ENCODE peak calls at places on chromosomes 13 and 19, in five cellular contexts. E is neuronal stem cell, Q is IMR-90, Y is H9, D is H1. K is an unnamed sample.
A peak's percentile ranks its signal among the peaks of the same experiment; 100 is the strongest.

GRCh38 chr13:48562296-48563066 is 29.6 kb upstream of the RCBTB2 start:
- DNase-seq in E (no peak), D (no peak), Q (no peak), Y (no peak), K (no peak)

GRCh38 chr19:37078717-37079032 is 442 bp downstream of the ZNF420 start:
- DNase-seq in E (no peak), Y (no peak), Q (no peak), D (no peak), K (no peak)

GRCh38 chr19:3467437-3468198 is 12.7 kb downstream of the SMIM24 start:
- DNase-seq in Y (no peak), Q (no peak), E (no peak), D (no peak), K (no peak)

GRCh38 chr19:39211731-39212376 is 7.8 kb upstream of the SYCN start:
- DNase-seq in Q (no peak), E (no peak), Y (no peak), D (no peak), K (no peak)

GRCh38 chr19:13841339-13842293 is 35.3 kb upstream of the NANOS3 start:
- DNase-seq in E (no peak), Q (no peak), Y (peak; percentile 32), D (no peak), K (peak; percentile 73)

GRCh38 chr19:5194641-5195040 is 146.0 kb downstream of the PTPRS start:
- DNase-seq in E (no peak), D (no peak), Y (no peak), Q (no peak), K (no peak)

GRCh38 chr19:16594131-16594586 is 21.9 kb upstream of the SLC35E1 start:
- DNase-seq in Y (no peak), Q (no peak), E (no peak), D (no peak), K (no peak)

GRCh38 chr19:41619018-41619571 is 7.8 kb downstream of the CEACAM4 start:
- DNase-seq in Y (peak; percentile 18), Q (no peak), E (no peak), D (no peak), K (no peak)

GRCh38 chr19:4369109-4369887 is 25.9 kb downstream of the MPND start:
- DNase-seq in E (no peak), Q (no peak), Y (peak; percentile 62), D (peak; percentile 55), K (no peak)

GRCh38 chr13:34358811-34359513 is 541.0 kb downstream of the RFC3 start:
- DNase-seq in Y (no peak), Q (peak; percentile 72), D (no peak), E (no peak), K (peak; percentile 93)

GRCh38 chr13:52001120-52001731 is 10.0 kb downstream of the ATP7B start:
- DNase-seq in E (no peak), D (no peak), Q (peak; percentile 49), Y (no peak), K (peak; percentile 48)

GRCh38 chr13:67156718-67157049 is 73.5 kb downstream of the PCDH9 start:
- DNase-seq in D (peak; percentile 42), Y (peak; percentile 31), Q (no peak), E (no peak), K (no peak)

GRCh38 chr13:44160549-44161278 is 212.9 kb upstream of the SERP2 start:
- DNase-seq in Q (peak; percentile 15), D (no peak), Y (no peak), E (no peak), K (no peak)

GRCh38 chr19:23673132-23673531 is 13.9 kb downstream of the ZNF675 start:
- DNase-seq in Y (no peak), Q (no peak), E (no peak), D (no peak), K (no peak)

GRCh38 chr19:51808333-51808986 is 13.5 kb downstream of the FPR3 start:
- DNase-seq in D (no peak), Q (no peak), E (no peak), Y (no peak), K (no peak)

GRCh38 chr19:51809787-51810186 is 14.8 kb downstream of the FPR3 start:
- DNase-seq in Y (no peak), Q (no peak), E (no peak), D (no peak), K (no peak)

GRCh38 chr19:51810228-51810627 is 15.3 kb downstream of the FPR3 start:
- DNase-seq in D (no peak), Q (no peak), Y (no peak), E (no peak), K (no peak)

GRCh38 chr19:51807111-51807701 is 12.2 kb downstream of the FPR3 start:
- DNase-seq in E (no peak), Q (no peak), Y (peak; percentile 28), D (peak; percentile 42), K (no peak)

GRCh38 chr19:51807925-51808324 is 13.0 kb downstream of the FPR3 start:
- DNase-seq in D (no peak), E (no peak), Q (no peak), Y (no peak), K (no peak)
- H3K23ac ChIP-seq in D (no peak overlapping the region), E (no peak overlapping the region), Q (no peak overlapping the region), Y (no peak overlapping the region), K (no peak overlapping the region)

DNA sequence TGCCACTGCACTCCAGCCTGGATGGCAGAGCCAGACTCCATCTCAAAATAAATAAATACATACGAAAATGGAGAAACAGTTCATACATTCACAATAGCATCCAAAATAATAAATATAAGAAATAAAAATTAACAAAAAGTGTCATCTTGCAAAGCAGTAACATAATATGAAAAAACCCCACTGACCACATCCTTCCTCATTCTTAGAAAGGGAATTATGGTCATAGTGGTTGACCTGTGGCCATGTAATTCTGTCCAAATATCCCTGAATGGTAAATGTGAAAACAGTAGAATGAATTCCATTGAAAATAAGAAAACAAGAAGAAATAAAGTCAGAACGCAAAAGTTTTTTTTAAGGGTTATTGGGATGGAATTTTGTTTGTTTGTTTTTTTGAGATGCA is 7.0 kb upstream of the CDC42EP5 start:
- DNase-seq in Q (no peak), E (no peak), Y (no peak), D (no peak), K (no peak)
- H3K14ac ChIP-seq in Q (no peak overlapping the region), E (no peak overlapping the region), Y (no peak overlapping the region), D (no peak overlapping the region), K (no peak overlapping the region)

GRCh38 chr19:33520844-33521479 is 629 bp downstream of the PEPD start:
- DNase-seq in Y (no peak), Q (no peak), D (no peak), E (no peak), K (peak; percentile 2)
- H3K23ac ChIP-seq in Y (no peak overlapping the region), Q (no peak overlapping the region), D (no peak overlapping the region), E (peak overlapping the region; percentile 60), K (no peak overlapping the region)

DNA sequence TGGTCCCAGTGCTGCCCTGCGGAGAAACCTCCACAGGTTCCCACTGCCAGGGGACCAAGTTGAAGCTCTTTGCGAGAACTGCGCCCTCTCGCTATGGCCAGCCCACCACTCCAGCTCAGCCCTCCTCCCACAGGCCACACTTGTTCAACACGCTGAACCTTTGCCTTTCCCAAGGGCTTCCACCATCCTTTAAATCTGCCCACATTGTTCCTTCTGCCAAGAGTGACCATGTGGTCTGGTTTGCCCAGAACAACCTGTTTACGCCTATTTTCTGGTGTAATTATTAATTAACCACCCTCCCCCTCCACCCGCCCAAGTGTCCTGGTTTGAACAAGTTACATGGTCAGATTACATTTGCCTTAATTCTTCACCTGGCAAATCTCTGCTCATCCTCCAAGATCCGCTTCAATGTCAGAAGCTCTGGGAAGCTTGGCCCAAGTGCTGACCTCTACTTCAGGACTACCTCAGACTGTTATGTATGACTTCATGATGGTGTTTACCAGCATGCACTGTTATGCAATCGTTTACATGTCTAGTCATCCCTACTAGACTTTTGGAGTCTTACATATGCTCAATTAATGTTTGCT is 12.0 kb upstream of the USP12 start:
- DNase-seq in D (no peak), Q (peak; percentile 72), E (no peak), Y (no peak), K (peak; percentile 83)
- H3K14ac ChIP-seq in D (no peak overlapping the region), Q (peak overlapping the region; percentile 78), E (peak overlapping the region; percentile 64), Y (no peak overlapping the region), K (peak overlapping the region; percentile 97)

GRCh38 chr13:110434629-110435028 is 126.9 kb downstream of the RAB20 start:
- DNase-seq in D (no peak), Q (no peak), Y (no peak), E (no peak), K (no peak)
- H3K23ac ChIP-seq in D (no peak overlapping the region), Q (no peak overlapping the region), Y (no peak overlapping the region), E (no peak overlapping the region), K (no peak overlapping the region)

GRCh38 chr19:18437481-18438330 is at the start of gene ISYNA1:
- DNase-seq in Y (peak; percentile 81), E (peak; percentile 69), D (peak; percentile 89), Q (peak; percentile 20), K (peak; percentile 71)

GRCh38 chr19:18438331-18439024 is 545 bp upstream of the ISYNA1 start:
- DNase-seq in D (peak; percentile 78), Q (no peak), E (no peak), Y (peak; percentile 73), K (peak; percentile 74)

GRCh38 chr19:18435185-18435841 is 2.6 kb downstream of the ISYNA1 start:
- DNase-seq in E (no peak), Q (no peak), D (no peak), Y (no peak), K (no peak)

GRCh38 chr19:18435848-18436631 is 1.9 kb downstream of the ISYNA1 start:
- DNase-seq in E (no peak), Q (no peak), D (no peak), Y (no peak), K (peak; percentile 21)

GRCh38 chr19:18436651-18437478 is 1.1 kb downstream of the ISYNA1 start:
- DNase-seq in E (peak; percentile 85), Q (peak; percentile 69), D (peak; percentile 92), Y (peak; percentile 93), K (peak; percentile 92)
- H3K14ac ChIP-seq in E (peak overlapping the region; percentile 56), Q (peak overlapping the region; percentile 69), D (no peak overlapping the region), Y (peak overlapping the region; percentile 91), K (no peak overlapping the region)

GRCh38 chr13:29849071-29849541 is 1.3 kb downstream of the UBL3 start:
- DNase-seq in Q (peak; percentile 22), E (no peak), Y (no peak), D (no peak), K (peak; percentile 62)
- H3K23ac ChIP-seq in Q (peak overlapping the region; percentile 86), E (no peak overlapping the region), Y (no peak overlapping the region), D (no peak overlapping the region), K (no peak overlapping the region)

DNA sequence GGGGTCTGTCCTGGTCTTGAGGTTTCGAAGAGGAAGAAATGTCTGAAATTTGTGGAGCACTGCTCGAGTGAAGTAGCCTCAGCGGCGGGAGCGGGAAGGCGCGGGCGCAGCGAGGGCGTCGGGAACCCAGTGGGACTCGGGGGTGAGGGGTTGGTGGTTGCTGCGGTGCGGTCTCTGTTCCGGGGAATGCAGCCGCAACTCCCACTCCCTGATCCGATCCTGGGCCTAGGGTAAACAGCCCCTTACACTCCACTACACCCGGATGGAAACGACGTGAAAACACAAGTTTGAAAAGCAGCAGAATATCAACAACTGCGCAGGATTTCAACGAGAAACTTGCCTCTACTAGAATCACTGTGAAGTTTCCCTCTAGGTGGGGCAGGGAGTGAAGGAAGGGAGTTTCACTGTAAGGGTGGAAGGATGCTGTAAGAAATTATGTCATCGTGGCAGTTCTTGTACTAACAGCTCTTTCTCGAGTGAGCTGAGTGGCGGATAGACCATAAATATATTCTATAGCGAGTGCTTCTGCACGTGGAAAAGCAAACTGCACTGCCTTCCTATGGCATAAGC is 2.0 kb upstream of the KLF12 start:
- DNase-seq in Q (peak; percentile 62), Y (no peak), E (no peak), D (no peak), K (peak; percentile 65)
- H3K14ac ChIP-seq in Q (peak overlapping the region; percentile 99), Y (peak overlapping the region; percentile 30), E (peak overlapping the region; percentile 14), D (no peak overlapping the region), K (peak overlapping the region; percentile 73)

GRCh38 chr19:15381864-15382263 is 2.3 kb upstream of the AKAP8 start:
- DNase-seq in E (no peak), Y (no peak), D (no peak), Q (no peak), K (no peak)
- H3K23ac ChIP-seq in E (no peak overlapping the region), Y (no peak overlapping the region), D (no peak overlapping the region), Q (no peak overlapping the region), K (no peak overlapping the region)